ENCODE peak calls at places on chromosomes 6 and 20, in six cellular contexts. One of them, this sample, is unnamed.

GRCh38 chr6:42406296-42407280 is 45.1 kb downstream of the TRERF1 start:
- DNase-seq in Peyer's patch: no peak
- DNase-seq in suprapubic skin: no peak
- DNase-seq in GM12892: no peak
- DNase-seq in adrenal gland: no peak
- DNase-seq in body of pancreas: no peak
- DNase-seq in this sample: no peak

GRCh38 chr20:10185741-10186558 is 32.7 kb upstream of the SNAP25 start:
- DNase-seq in Peyer's patch: no peak
- DNase-seq in suprapubic skin: no peak
- DNase-seq in GM12892: no peak
- DNase-seq in adrenal gland: peak; percentile 23
- DNase-seq in body of pancreas: peak; percentile 45
- DNase-seq in this sample: no peak

GRCh38 chr20:37526238-37526838 is 1.3 kb downstream of the BLCAP start:
- DNase-seq in Peyer's patch: peak; percentile 47
- DNase-seq in suprapubic skin: no peak
- DNase-seq in GM12892: no peak
- DNase-seq in adrenal gland: no peak
- DNase-seq in body of pancreas: no peak
- DNase-seq in this sample: peak; percentile 88

GRCh38 chr20:47792021-47792618 is 6.8 kb upstream of the SULF2 start:
- DNase-seq in Peyer's patch: peak; percentile 62
- DNase-seq in suprapubic skin: no peak
- DNase-seq in GM12892: no peak
- DNase-seq in adrenal gland: no peak
- DNase-seq in body of pancreas: peak; percentile 22
- DNase-seq in this sample: peak; percentile 87

GRCh38 chr6:44842616-44843015 is 455.1 kb downstream of the CDC5L start:
- DNase-seq in Peyer's patch: no peak
- DNase-seq in suprapubic skin: no peak
- DNase-seq in GM12892: no peak
- DNase-seq in adrenal gland: no peak
- DNase-seq in body of pancreas: no peak
- DNase-seq in this sample: no peak

GRCh38 chr6:106279179-106279578 is 46.4 kb downstream of the ATG5 start:
- DNase-seq in Peyer's patch: no peak
- DNase-seq in suprapubic skin: no peak
- DNase-seq in GM12892: no peak
- DNase-seq in adrenal gland: no peak
- DNase-seq in body of pancreas: no peak
- DNase-seq in this sample: no peak

GRCh38 chr6:157983439-157984119 is 1.9 kb downstream of the SYNJ2 start:
- DNase-seq in Peyer's patch: no peak
- DNase-seq in suprapubic skin: no peak
- DNase-seq in GM12892: no peak
- DNase-seq in adrenal gland: no peak
- DNase-seq in body of pancreas: no peak
- DNase-seq in this sample: no peak

GRCh38 chr6:88445188-88445958 is 279.2 kb upstream of the CNR1 start:
- DNase-seq in Peyer's patch: no peak
- DNase-seq in suprapubic skin: no peak
- DNase-seq in GM12892: no peak
- DNase-seq in adrenal gland: no peak
- DNase-seq in body of pancreas: no peak
- DNase-seq in this sample: no peak

GRCh38 chr6:150033197-150033771 is 8.0 kb upstream of the RAET1L start:
- DNase-seq in Peyer's patch: no peak
- DNase-seq in suprapubic skin: no peak
- DNase-seq in GM12892: no peak
- DNase-seq in adrenal gland: no peak
- DNase-seq in body of pancreas: no peak
- DNase-seq in this sample: no peak

GRCh38 chr20:62805711-62806382 is 1.2 kb downstream of the OGFR start:
- DNase-seq in Peyer's patch: peak; percentile 66
- DNase-seq in suprapubic skin: no peak
- DNase-seq in GM12892: no peak
- DNase-seq in adrenal gland: no peak
- DNase-seq in body of pancreas: no peak
- DNase-seq in this sample: no peak

GRCh38 chr6:21887301-21888185 is 294.0 kb downstream of the SOX4 start:
- DNase-seq in Peyer's patch: no peak
- DNase-seq in suprapubic skin: no peak
- DNase-seq in GM12892: no peak
- DNase-seq in adrenal gland: no peak
- DNase-seq in body of pancreas: no peak
- DNase-seq in this sample: no peak

GRCh38 chr20:37359331-37359730 is 13.4 kb downstream of the SRC start:
- DNase-seq in Peyer's patch: peak; percentile 42
- DNase-seq in suprapubic skin: no peak
- DNase-seq in GM12892: no peak
- DNase-seq in adrenal gland: no peak
- DNase-seq in body of pancreas: no peak
- DNase-seq in this sample: no peak

GRCh38 chr20:12207875-12208274 is 290.2 kb downstream of the BTBD3 start:
- DNase-seq in Peyer's patch: peak; percentile 53
- DNase-seq in suprapubic skin: no peak
- DNase-seq in GM12892: no peak
- DNase-seq in adrenal gland: peak; percentile 14
- DNase-seq in body of pancreas: peak; percentile 56
- DNase-seq in this sample: no peak

GRCh38 chr6:106486236-106486635 is 125.7 kb downstream of the CRYBG1 start:
- DNase-seq in Peyer's patch: no peak
- DNase-seq in suprapubic skin: no peak
- DNase-seq in GM12892: no peak
- DNase-seq in adrenal gland: no peak
- DNase-seq in body of pancreas: no peak
- DNase-seq in this sample: no peak

GRCh38 chr6:116166369-116166768 is 40.4 kb upstream of the COL10A1 start:
- DNase-seq in Peyer's patch: no peak
- DNase-seq in suprapubic skin: no peak
- DNase-seq in GM12892: no peak
- DNase-seq in adrenal gland: no peak
- DNase-seq in body of pancreas: no peak
- DNase-seq in this sample: no peak

GRCh38 chr6:160004018-160004417 is 35.1 kb downstream of the IGF2R start:
- DNase-seq in Peyer's patch: no peak
- DNase-seq in suprapubic skin: no peak
- DNase-seq in GM12892: no peak
- DNase-seq in adrenal gland: no peak
- DNase-seq in body of pancreas: no peak
- DNase-seq in this sample: no peak

DNA sequence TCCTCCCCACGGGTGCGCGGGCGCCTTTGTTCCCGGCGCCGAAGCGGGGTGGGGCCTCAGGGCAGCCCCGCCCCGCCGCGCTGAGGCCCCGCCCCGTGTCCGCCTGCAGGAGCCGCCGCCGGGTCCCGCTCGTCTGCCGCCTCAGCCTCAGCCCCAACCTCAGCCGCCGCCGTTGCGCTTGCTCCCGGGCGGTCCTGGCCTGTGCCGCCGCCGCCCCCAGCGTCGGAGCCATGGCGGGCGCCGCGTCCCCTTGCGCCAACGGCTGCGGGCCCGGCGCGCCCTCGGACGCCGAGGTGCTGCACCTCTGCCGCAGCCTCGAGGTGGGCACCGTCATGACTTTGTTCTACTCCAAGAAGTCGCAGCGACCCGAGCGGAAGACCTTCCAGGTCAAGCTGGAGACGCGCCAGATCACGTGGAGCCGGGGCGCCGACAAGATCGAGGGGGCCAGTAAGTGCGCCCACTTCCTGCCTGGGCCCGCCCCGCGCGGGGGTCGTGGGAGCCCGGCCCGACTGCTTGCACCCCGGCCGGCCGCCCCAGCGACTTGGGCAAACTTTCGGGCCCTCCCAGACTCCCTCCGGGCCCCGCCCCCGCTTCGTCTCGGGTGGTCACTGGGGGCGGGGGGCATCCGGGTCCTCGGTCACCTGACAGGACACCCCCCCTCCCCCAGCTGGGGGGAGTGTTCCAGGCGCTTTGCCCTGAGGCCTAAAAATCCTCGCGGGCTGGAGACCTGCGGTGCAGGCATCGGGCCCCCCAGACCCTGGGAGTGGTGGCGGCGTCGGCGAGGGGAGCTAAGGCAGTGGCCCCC is at the start of gene PLCG1:
- DNase-seq in Peyer's patch: peak; percentile 91
- DNase-seq in suprapubic skin: peak; percentile 85
- DNase-seq in GM12892: peak; percentile 77
- DNase-seq in adrenal gland: peak; percentile 82
- DNase-seq in body of pancreas: peak; percentile 78
- DNase-seq in this sample: peak; percentile 95
- TF ChIP-seq POLR2A in Peyer's patch: no peak
- TF ChIP-seq POLR2A in suprapubic skin: no peak
- TF ChIP-seq POLR2A in GM12892: no peak
- TF ChIP-seq POLR2A in adrenal gland: peak; percentile 53
- TF ChIP-seq POLR2A in body of pancreas: peak; percentile 30
- TF ChIP-seq POLR2A in this sample: no peak

GRCh38 chr20:45343445-45343866 is 4.8 kb downstream of the SDC4 start:
- DNase-seq in Peyer's patch: no peak
- DNase-seq in suprapubic skin: no peak
- DNase-seq in GM12892: no peak
- DNase-seq in adrenal gland: no peak
- DNase-seq in body of pancreas: peak; percentile 78
- DNase-seq in this sample: no peak

GRCh38 chr20:45346851-45347250 is 1.4 kb downstream of the SDC4 start:
- DNase-seq in Peyer's patch: no peak
- DNase-seq in suprapubic skin: no peak
- DNase-seq in GM12892: no peak
- DNase-seq in adrenal gland: no peak
- DNase-seq in body of pancreas: no peak
- DNase-seq in this sample: no peak

GRCh38 chr20:45346291-45346718 is 1.9 kb downstream of the SDC4 start:
- DNase-seq in Peyer's patch: peak; percentile 52
- DNase-seq in suprapubic skin: no peak
- DNase-seq in GM12892: no peak
- DNase-seq in adrenal gland: no peak
- DNase-seq in body of pancreas: no peak
- DNase-seq in this sample: no peak

GRCh38 chr20:45343867-45344721 is 4.1 kb downstream of the SDC4 start:
- DNase-seq in Peyer's patch: peak; percentile 80
- DNase-seq in suprapubic skin: no peak
- DNase-seq in GM12892: no peak
- DNase-seq in adrenal gland: peak; percentile 84
- DNase-seq in body of pancreas: peak; percentile 81
- DNase-seq in this sample: no peak

DNA sequence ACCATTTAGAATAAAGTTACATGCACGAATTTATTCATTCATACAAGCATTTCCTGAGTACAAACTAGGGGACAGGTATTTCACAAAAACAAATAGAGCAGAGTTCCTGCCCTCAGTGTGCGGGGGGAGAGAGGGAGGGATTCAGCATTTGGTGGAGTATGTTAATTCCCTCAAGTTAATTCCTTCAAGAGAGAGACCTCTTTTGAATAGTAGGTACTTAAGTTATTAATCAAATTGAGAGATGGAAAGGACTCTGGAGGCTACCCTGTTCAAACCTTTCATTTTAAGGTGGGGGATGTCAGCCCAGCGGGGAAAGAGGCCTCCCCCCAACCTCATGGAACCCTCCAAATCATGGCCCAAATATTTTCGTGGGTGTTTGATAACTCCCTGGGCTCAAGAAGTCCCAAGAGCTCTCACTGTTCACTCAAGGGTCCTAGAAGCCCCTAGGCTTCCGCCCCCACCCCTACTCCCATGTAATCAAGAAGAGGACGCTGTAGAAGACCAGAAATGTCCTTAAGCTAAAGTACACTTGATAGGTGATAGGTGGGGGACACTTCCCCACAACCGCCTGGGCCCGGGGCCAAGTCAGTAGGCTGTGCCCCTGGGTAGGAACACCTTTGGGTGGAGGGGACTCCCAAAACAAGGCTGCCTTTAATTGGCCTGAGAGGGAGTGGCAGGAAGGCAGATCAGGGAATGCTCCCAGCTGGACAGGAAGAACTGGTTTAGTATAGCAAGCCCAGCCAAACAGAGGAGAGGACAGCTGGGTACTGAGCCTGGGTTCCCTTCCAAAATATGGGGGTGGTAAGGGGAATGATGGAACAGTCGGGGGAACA is 2.9 kb downstream of the SDC4 start:
- DNase-seq in Peyer's patch: peak; percentile 59
- DNase-seq in suprapubic skin: no peak
- DNase-seq in GM12892: no peak
- DNase-seq in adrenal gland: no peak
- DNase-seq in body of pancreas: peak; percentile 71
- DNase-seq in this sample: peak; percentile 68
- TF ChIP-seq POLR2A in Peyer's patch: no peak
- TF ChIP-seq POLR2A in suprapubic skin: no peak
- TF ChIP-seq POLR2A in GM12892: no peak
- TF ChIP-seq POLR2A in adrenal gland: no peak
- TF ChIP-seq POLR2A in body of pancreas: peak; percentile 81
- TF ChIP-seq POLR2A in this sample: no peak

GRCh38 chr20:49418832-49419231 is 63.6 kb downstream of the KCNB1 start:
- DNase-seq in Peyer's patch: no peak
- DNase-seq in suprapubic skin: no peak
- DNase-seq in GM12892: no peak
- DNase-seq in adrenal gland: no peak
- DNase-seq in body of pancreas: no peak
- DNase-seq in this sample: no peak

GRCh38 chr20:49420811-49421295 is 61.6 kb downstream of the KCNB1 start:
- DNase-seq in Peyer's patch: no peak
- DNase-seq in suprapubic skin: peak; percentile 82
- DNase-seq in GM12892: no peak
- DNase-seq in adrenal gland: no peak
- DNase-seq in body of pancreas: no peak
- DNase-seq in this sample: peak; percentile 81

GRCh38 chr20:49418156-49418555 is 64.3 kb downstream of the KCNB1 start:
- DNase-seq in Peyer's patch: no peak
- DNase-seq in suprapubic skin: no peak
- DNase-seq in GM12892: no peak
- DNase-seq in adrenal gland: no peak
- DNase-seq in body of pancreas: no peak
- DNase-seq in this sample: no peak

GRCh38 chr20:49420292-49420691 is 62.2 kb downstream of the KCNB1 start:
- DNase-seq in Peyer's patch: no peak
- DNase-seq in suprapubic skin: no peak
- DNase-seq in GM12892: no peak
- DNase-seq in adrenal gland: no peak
- DNase-seq in body of pancreas: no peak
- DNase-seq in this sample: no peak

GRCh38 chr20:49419785-49420184 is 62.7 kb downstream of the KCNB1 start:
- DNase-seq in Peyer's patch: no peak
- DNase-seq in suprapubic skin: no peak
- DNase-seq in GM12892: no peak
- DNase-seq in adrenal gland: no peak
- DNase-seq in body of pancreas: no peak
- DNase-seq in this sample: no peak
- TF ChIP-seq POLR2A in Peyer's patch: no peak
- TF ChIP-seq POLR2A in suprapubic skin: no peak
- TF ChIP-seq POLR2A in GM12892: no peak
- TF ChIP-seq POLR2A in adrenal gland: no peak
- TF ChIP-seq POLR2A in body of pancreas: no peak
- TF ChIP-seq POLR2A in this sample: no peak

DNA sequence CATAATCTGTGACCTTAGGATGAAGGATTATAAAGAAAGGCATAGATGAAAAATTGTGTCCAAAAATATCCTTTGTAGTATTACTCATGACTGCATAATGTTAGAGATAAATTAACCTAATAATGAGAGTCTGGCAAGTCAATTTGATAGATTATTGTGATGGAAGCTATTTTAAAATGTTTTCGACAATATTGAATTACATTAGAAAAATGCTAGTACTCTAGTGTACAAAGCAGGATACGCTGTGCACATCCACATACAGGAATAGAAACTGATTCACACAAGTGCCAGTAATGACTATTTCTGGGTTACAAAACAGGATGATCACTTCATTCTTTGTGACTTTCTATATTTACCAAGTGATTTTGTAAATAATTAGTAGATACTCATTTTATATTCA is 3.3 kb downstream of the SLC17A2 start:
- DNase-seq in Peyer's patch: no peak
- DNase-seq in suprapubic skin: no peak
- DNase-seq in GM12892: no peak
- DNase-seq in adrenal gland: no peak
- DNase-seq in body of pancreas: no peak
- DNase-seq in this sample: no peak
- TF ChIP-seq POLR2A in Peyer's patch: no peak
- TF ChIP-seq POLR2A in suprapubic skin: no peak
- TF ChIP-seq POLR2A in GM12892: no peak
- TF ChIP-seq POLR2A in adrenal gland: no peak
- TF ChIP-seq POLR2A in body of pancreas: no peak
- TF ChIP-seq POLR2A in this sample: no peak

This sample was measured in lower leg skin.